ENCODE peak calls at places on chromosome 18, in four cellular contexts. One of them, this sample, is unnamed.
A peak's percentile ranks its signal among the peaks of the same experiment; 100 is the strongest.

GRCh38 chr18:62987859-62988258 is 272.5 kb downstream of the PHLPP1 start:
- DNase-seq in heart right ventricle: no peak
- DNase-seq in mesenchymal stem cell: no peak
- DNase-seq in body of pancreas: no peak
- DNase-seq in this sample: no peak

GRCh38 chr18:42069036-42069435 is 114.0 kb downstream of the PIK3C3 start:
- DNase-seq in heart right ventricle: no peak
- DNase-seq in mesenchymal stem cell: no peak
- DNase-seq in body of pancreas: no peak
- DNase-seq in this sample: no peak

GRCh38 chr18:23528580-23529472 is 25.5 kb downstream of the RMC1 start:
- DNase-seq in body of pancreas: peak; percentile 18
- DNase-seq in mesenchymal stem cell: peak; percentile 21
- DNase-seq in heart right ventricle: peak; percentile 41
- DNase-seq in this sample: peak; percentile 74

GRCh38 chr18:5979971-5980457 is 84.7 kb upstream of the TMEM200C start:
- DNase-seq in mesenchymal stem cell: no peak
- DNase-seq in heart right ventricle: peak; percentile 40
- DNase-seq in body of pancreas: no peak
- DNase-seq in this sample: no peak

GRCh38 chr18:45175505-45175904 is 439.8 kb upstream of the SLC14A2 start:
- DNase-seq in mesenchymal stem cell: no peak
- DNase-seq in body of pancreas: no peak
- DNase-seq in heart right ventricle: no peak
- DNase-seq in this sample: no peak

GRCh38 chr18:27824841-27825720 is 351.8 kb downstream of the CDH2 start:
- DNase-seq in body of pancreas: no peak
- DNase-seq in mesenchymal stem cell: no peak
- DNase-seq in heart right ventricle: no peak
- DNase-seq in this sample: no peak

GRCh38 chr18:52280702-52281101 is 59.3 kb upstream of the DCC start:
- DNase-seq in mesenchymal stem cell: no peak
- DNase-seq in body of pancreas: no peak
- DNase-seq in heart right ventricle: no peak
- DNase-seq in this sample: no peak

GRCh38 chr18:40987581-40987980 is 967.5 kb upstream of the PIK3C3 start:
- DNase-seq in body of pancreas: no peak
- DNase-seq in mesenchymal stem cell: no peak
- DNase-seq in heart right ventricle: no peak
- DNase-seq in this sample: no peak

GRCh38 chr18:47953471-47953931 is 23.0 kb upstream of the SMAD2 start:
- DNase-seq in body of pancreas: no peak
- DNase-seq in heart right ventricle: no peak
- DNase-seq in mesenchymal stem cell: no peak
- DNase-seq in this sample: peak; percentile 79

GRCh38 chr18:62339106-62339988 is 14.2 kb downstream of the TNFRSF11A start:
- DNase-seq in mesenchymal stem cell: peak; percentile 22
- DNase-seq in heart right ventricle: no peak
- DNase-seq in body of pancreas: no peak
- DNase-seq in this sample: peak; percentile 43

GRCh38 chr18:47054369-47054768 is 18.9 kb upstream of the ELOA2 start:
- DNase-seq in heart right ventricle: no peak
- DNase-seq in mesenchymal stem cell: no peak
- DNase-seq in body of pancreas: no peak
- DNase-seq in this sample: no peak

GRCh38 chr18:70232251-70232650 is 26.8 kb upstream of the RTTN start:
- DNase-seq in body of pancreas: no peak
- DNase-seq in mesenchymal stem cell: no peak
- DNase-seq in heart right ventricle: no peak
- DNase-seq in this sample: no peak

GRCh38 chr18:59376351-59376935 is 17.4 kb upstream of the LMAN1 start:
- DNase-seq in body of pancreas: no peak
- DNase-seq in mesenchymal stem cell: no peak
- DNase-seq in heart right ventricle: no peak
- DNase-seq in this sample: no peak

GRCh38 chr18:48375150-48375790 is 33.9 kb downstream of the ZBTB7C start:
- DNase-seq in body of pancreas: no peak
- DNase-seq in mesenchymal stem cell: no peak
- DNase-seq in heart right ventricle: no peak
- DNase-seq in this sample: no peak

GRCh38 chr18:25587545-25587944 is 235.6 kb upstream of the ZNF521 start:
- DNase-seq in heart right ventricle: no peak
- DNase-seq in mesenchymal stem cell: peak; percentile 7
- DNase-seq in body of pancreas: no peak
- DNase-seq in this sample: no peak

GRCh38 chr18:23232331-23232730 is 97.0 kb downstream of the CABLES1 start:
- DNase-seq in body of pancreas: no peak
- DNase-seq in heart right ventricle: no peak
- DNase-seq in mesenchymal stem cell: no peak
- DNase-seq in this sample: no peak

GRCh38 chr18:77547757-77548156 is 298.1 kb downstream of the GALR1 start:
- DNase-seq in body of pancreas: peak; percentile 58
- DNase-seq in mesenchymal stem cell: no peak
- DNase-seq in heart right ventricle: peak; percentile 18
- DNase-seq in this sample: no peak

GRCh38 chr18:43247944-43248343 is 29.3 kb downstream of the SYT4 start:
- DNase-seq in heart right ventricle: no peak
- DNase-seq in mesenchymal stem cell: no peak
- DNase-seq in body of pancreas: no peak
- DNase-seq in this sample: no peak

GRCh38 chr18:23871410-23871809 is 143.1 kb upstream of the TTC39C start:
- DNase-seq in mesenchymal stem cell: peak; percentile 15
- DNase-seq in heart right ventricle: peak; percentile 43
- DNase-seq in body of pancreas: no peak
- DNase-seq in this sample: peak; percentile 29

GRCh38 chr18:34342960-34343359 is 118.2 kb upstream of the NOL4 start:
- DNase-seq in body of pancreas: no peak
- DNase-seq in mesenchymal stem cell: no peak
- DNase-seq in heart right ventricle: no peak
- DNase-seq in this sample: no peak

GRCh38 chr18:77702686-77703085 is 453.0 kb downstream of the GALR1 start:
- DNase-seq in heart right ventricle: no peak
- DNase-seq in mesenchymal stem cell: no peak
- DNase-seq in body of pancreas: no peak
- DNase-seq in this sample: peak; percentile 20

DNA sequence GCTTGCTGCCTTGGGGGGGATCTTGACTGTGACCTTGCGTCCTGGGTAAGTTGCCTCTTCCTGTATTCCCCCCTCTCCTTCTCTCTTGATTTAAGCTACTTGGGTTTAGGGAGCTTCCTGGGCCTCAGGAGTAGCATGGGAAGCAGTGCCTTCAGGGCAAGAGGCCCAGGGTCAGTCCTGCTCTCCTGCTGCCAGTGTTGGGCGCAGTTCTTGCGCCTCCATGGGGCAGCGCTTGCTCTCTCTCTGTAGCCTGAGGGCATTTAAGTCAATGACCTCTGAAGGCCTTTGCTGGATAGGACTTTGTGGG is 164.1 kb downstream of the LDLRAD4 start:
- DNase-seq in heart right ventricle: no peak
- DNase-seq in body of pancreas: no peak
- DNase-seq in mesenchymal stem cell: no peak
- DNase-seq in this sample: no peak
- H3K4me3 ChIP-seq in heart right ventricle: peak overlapping the region; percentile 31
- H3K4me3 ChIP-seq in body of pancreas: no peak overlapping the region
- H3K4me3 ChIP-seq in mesenchymal stem cell: no peak overlapping the region
- H3K4me3 ChIP-seq in this sample: no peak overlapping the region

GRCh38 chr18:79403723-79404566 is 8.2 kb downstream of the NFATC1 start:
- DNase-seq in mesenchymal stem cell: no peak
- DNase-seq in heart right ventricle: no peak
- DNase-seq in body of pancreas: no peak
- DNase-seq in this sample: no peak
- H3K4me3 ChIP-seq in mesenchymal stem cell: peak overlapping the region; percentile 27
- H3K4me3 ChIP-seq in heart right ventricle: peak overlapping the region; percentile 27
- H3K4me3 ChIP-seq in body of pancreas: no peak overlapping the region
- H3K4me3 ChIP-seq in this sample: no peak overlapping the region

GRCh38 chr18:55337908-55338521 is 250.0 kb downstream of the TCF4 start:
- DNase-seq in heart right ventricle: peak; percentile 34
- DNase-seq in mesenchymal stem cell: no peak
- DNase-seq in body of pancreas: no peak
- DNase-seq in this sample: peak; percentile 53
- H3K4me3 ChIP-seq in heart right ventricle: peak overlapping the region; percentile 37
- H3K4me3 ChIP-seq in mesenchymal stem cell: no peak overlapping the region
- H3K4me3 ChIP-seq in body of pancreas: no peak overlapping the region
- H3K4me3 ChIP-seq in this sample: no peak overlapping the region

GRCh38 chr18:79682896-79683625 is 3.5 kb downstream of the CTDP1 start:
- DNase-seq in body of pancreas: no peak
- DNase-seq in heart right ventricle: no peak
- DNase-seq in mesenchymal stem cell: no peak
- DNase-seq in this sample: no peak
- H3K4me3 ChIP-seq in body of pancreas: no peak overlapping the region
- H3K4me3 ChIP-seq in heart right ventricle: no peak overlapping the region
- H3K4me3 ChIP-seq in mesenchymal stem cell: no peak overlapping the region
- H3K4me3 ChIP-seq in this sample: no peak overlapping the region

GRCh38 chr18:55779711-55780590 is 192.0 kb upstream of the TCF4 start:
- DNase-seq in body of pancreas: no peak
- DNase-seq in heart right ventricle: peak; percentile 55
- DNase-seq in mesenchymal stem cell: peak; percentile 50
- DNase-seq in this sample: peak; percentile 48
- H3K4me3 ChIP-seq in body of pancreas: peak overlapping the region; percentile 24
- H3K4me3 ChIP-seq in heart right ventricle: peak overlapping the region; percentile 70
- H3K4me3 ChIP-seq in mesenchymal stem cell: peak overlapping the region; percentile 82
- H3K4me3 ChIP-seq in this sample: peak overlapping the region; percentile 63

GRCh38 chr18:74597662-74598349 is at the start of gene ZNF407:
- DNase-seq in body of pancreas: peak; percentile 86
- DNase-seq in mesenchymal stem cell: peak; percentile 95
- DNase-seq in heart right ventricle: peak; percentile 85
- DNase-seq in this sample: peak; percentile 95
- H3K4me3 ChIP-seq in body of pancreas: peak within 1 kb of the TSS; percentile 95
- H3K4me3 ChIP-seq in mesenchymal stem cell: peak within 1 kb of the TSS; percentile 95
- H3K4me3 ChIP-seq in heart right ventricle: peak within 1 kb of the TSS; percentile 94
- H3K4me3 ChIP-seq in this sample: peak within 1 kb of the TSS; percentile 90

DNA sequence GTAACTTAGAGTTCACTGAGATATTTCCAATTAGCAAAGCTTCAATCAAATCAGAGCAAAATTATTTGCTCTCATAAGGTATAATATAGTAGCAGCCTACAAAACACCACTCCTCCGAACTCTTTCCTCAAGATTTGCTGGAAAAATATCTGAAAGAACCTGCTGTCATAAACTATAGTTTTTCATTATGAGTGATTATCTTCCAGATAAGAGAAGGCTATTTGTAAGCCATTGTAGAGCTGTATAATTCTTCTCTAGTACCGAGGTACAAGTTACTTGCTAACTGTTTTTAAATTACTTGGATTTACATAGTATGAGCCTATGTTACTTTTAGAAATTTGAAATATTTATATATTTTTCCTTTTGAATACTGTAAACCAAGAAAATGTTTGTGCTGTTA is 2.1 kb downstream of the NDC80 start:
- DNase-seq in mesenchymal stem cell: no peak
- DNase-seq in body of pancreas: no peak
- DNase-seq in heart right ventricle: no peak
- DNase-seq in this sample: no peak
- H3K4me3 ChIP-seq in mesenchymal stem cell: peak overlapping the region; percentile 99
- H3K4me3 ChIP-seq in body of pancreas: no peak overlapping the region
- H3K4me3 ChIP-seq in heart right ventricle: no peak overlapping the region
- H3K4me3 ChIP-seq in this sample: no peak overlapping the region

DNA sequence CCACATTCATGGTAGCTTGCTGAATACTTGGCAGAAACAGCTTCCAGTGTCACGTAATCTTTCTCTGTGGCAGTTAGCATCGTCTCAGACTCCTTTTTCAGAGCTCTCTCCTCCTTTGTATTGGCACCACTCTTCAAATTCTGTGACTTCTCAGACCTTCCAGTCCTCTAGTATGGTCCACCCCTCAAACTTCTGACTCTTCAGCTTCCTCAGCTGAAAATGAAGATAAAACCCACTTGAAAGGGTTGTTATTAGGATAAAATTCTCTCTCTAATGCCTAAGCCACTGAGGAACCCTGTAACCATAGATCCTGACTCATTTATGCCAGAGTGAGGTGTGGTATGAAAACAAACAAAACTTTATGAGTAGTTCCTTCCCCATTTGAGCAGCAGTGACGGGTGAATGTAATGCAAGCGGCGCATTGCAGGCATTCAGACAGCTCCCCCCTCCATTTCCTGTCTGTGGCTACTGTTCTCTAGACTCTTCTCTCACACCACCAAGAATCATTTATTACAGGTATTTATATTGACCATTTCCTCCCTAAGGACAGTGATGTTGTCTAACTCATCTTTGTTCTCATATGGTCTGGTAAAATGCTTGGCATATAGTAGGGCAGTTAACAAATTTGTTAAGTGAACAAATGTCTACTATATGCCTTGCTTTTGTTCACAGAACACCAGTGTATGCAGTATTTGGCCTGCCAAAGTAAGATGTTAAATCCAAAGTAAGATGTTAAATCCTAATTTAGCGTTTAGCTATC is 35.3 kb downstream of the GALNT1 start:
- DNase-seq in heart right ventricle: no peak
- DNase-seq in mesenchymal stem cell: peak; percentile 94
- DNase-seq in body of pancreas: no peak
- DNase-seq in this sample: peak; percentile 94
- H3K4me3 ChIP-seq in heart right ventricle: no peak overlapping the region
- H3K4me3 ChIP-seq in mesenchymal stem cell: no peak overlapping the region
- H3K4me3 ChIP-seq in body of pancreas: no peak overlapping the region
- H3K4me3 ChIP-seq in this sample: no peak overlapping the region

DNA sequence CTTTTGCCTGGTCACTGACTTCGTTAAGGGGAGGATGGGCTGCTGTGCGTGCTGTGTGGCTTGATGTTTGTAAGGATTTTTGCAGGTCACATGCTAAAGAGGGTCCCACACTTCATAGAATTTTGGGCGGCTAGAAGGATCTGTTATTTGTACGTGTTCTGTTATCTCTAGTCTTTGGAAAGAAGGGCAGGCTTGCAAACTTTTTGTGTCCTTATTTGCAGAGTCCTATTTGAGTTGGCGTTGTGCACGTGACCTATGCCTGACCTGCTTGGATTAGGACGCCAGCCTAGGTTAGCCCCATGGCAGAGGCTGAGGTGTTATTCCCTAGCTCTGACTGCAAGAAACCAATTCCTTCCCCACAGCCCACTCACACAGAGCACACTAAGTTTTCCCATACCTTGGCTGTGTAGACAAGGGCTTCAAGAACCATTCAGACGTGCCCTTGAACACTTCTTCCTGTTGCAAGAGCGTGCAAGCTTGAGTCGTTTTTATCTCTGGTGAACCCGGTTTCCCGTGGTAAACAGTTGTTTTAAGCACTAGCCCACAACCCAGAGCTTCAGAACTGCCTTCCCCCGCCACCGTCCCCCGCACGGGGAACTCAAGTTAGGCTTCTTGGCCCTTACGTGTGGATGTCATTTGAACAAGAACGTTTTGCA is 94.6 kb downstream of the LDLRAD4 start:
- DNase-seq in heart right ventricle: no peak
- DNase-seq in mesenchymal stem cell: no peak
- DNase-seq in body of pancreas: no peak
- DNase-seq in this sample: no peak
- H3K4me3 ChIP-seq in heart right ventricle: no peak overlapping the region
- H3K4me3 ChIP-seq in mesenchymal stem cell: no peak overlapping the region
- H3K4me3 ChIP-seq in body of pancreas: no peak overlapping the region
- H3K4me3 ChIP-seq in this sample: no peak overlapping the region